ENCODE peak calls at places on chromosomes 5 and 9, in nine cellular contexts. U is left lung; Z is right cardiac atrium; A is right lobe of liver; B is CD8-positive, alpha-beta T cell; O is Peyer's patch; Q is heart left ventricle; T is HCT116; H is adrenal gland. X is an unnamed sample.
A peak's percentile ranks its signal among the peaks of the same experiment; 100 is the strongest.

GRCh38 chr5:118558871-118559270 is 429.5 kb downstream of the DTWD2 start:
- DNase-seq in U (no peak), Z (no peak), A (no peak), B (no peak), O (no peak), Q (no peak), T (no peak), H (no peak), X (no peak)

GRCh38 chr5:158621381-158621780 is 478.3 kb downstream of the EBF1 start:
- DNase-seq in U (no peak), Z (no peak), A (no peak), B (no peak), O (no peak), Q (no peak), T (no peak), H (no peak), X (no peak)

GRCh38 chr9:17906204-17906840 is 327.5 kb downstream of the SH3GL2 start:
- DNase-seq in U (no peak), Z (peak; percentile 76), A (peak; percentile 51), B (no peak), O (no peak), Q (no peak), T (no peak), H (no peak), X (no peak)

GRCh38 chr9:18906656-18907395 is 126.2 kb downstream of the SAXO1 start:
- DNase-seq in U (no peak), Z (no peak), A (no peak), B (no peak), O (no peak), Q (no peak), T (no peak), H (no peak), X (no peak)

GRCh38 chr5:125198270-125198974 is 452.0 kb upstream of the ZNF608 start:
- DNase-seq in U (peak; percentile 53), Z (peak; percentile 88), A (peak; percentile 58), B (no peak), O (peak; percentile 26), Q (peak; percentile 91), T (no peak), H (peak; percentile 93), X (no peak)

GRCh38 chr5:135824541-135825041 is 9.9 kb upstream of the SLC25A48 start:
- DNase-seq in U (no peak), Z (no peak), A (no peak), B (no peak), O (no peak), Q (no peak), T (no peak), H (no peak), X (no peak)

GRCh38 chr9:115596743-115597080 is 478.8 kb upstream of the TNC start:
- DNase-seq in U (no peak), Z (no peak), A (no peak), B (no peak), O (no peak), Q (no peak), T (no peak), H (no peak), X (no peak)

GRCh38 chr9:4620046-4620765 is 41.9 kb upstream of the PLPP6 start:
- DNase-seq in U (no peak), Z (no peak), A (no peak), B (no peak), O (no peak), Q (no peak), T (no peak), H (no peak), X (peak; percentile 25)

GRCh38 chr9:124258765-124259272 is 1.1 kb downstream of the NEK6 start:
- DNase-seq in U (no peak), Z (peak; percentile 73), A (no peak), B (no peak), O (no peak), Q (no peak), T (no peak), H (no peak), X (no peak)

GRCh38 chr5:133382661-133383579 is 229.4 kb downstream of the FSTL4 start:
- DNase-seq in U (no peak), Z (no peak), A (no peak), B (no peak), O (no peak), Q (no peak), T (no peak), H (no peak), X (no peak)

GRCh38 chr5:75091597-75091996 is 39.2 kb upstream of the GCNT4 start:
- DNase-seq in U (no peak), Z (no peak), A (no peak), B (no peak), O (no peak), Q (no peak), T (no peak), H (no peak), X (no peak)

GRCh38 chr9:130499804-130500263 is 55.1 kb downstream of the ASS1 start:
- DNase-seq in U (no peak), Z (no peak), A (peak; percentile 81), B (no peak), O (no peak), Q (peak; percentile 47), T (peak; percentile 68), H (peak; percentile 55), X (no peak)

GRCh38 chr5:139404484-139404840 is 573 bp upstream of the SPATA24 start:
- DNase-seq in U (no peak), Z (no peak), A (no peak), B (no peak), O (no peak), Q (no peak), T (no peak), H (no peak), X (no peak)

DNA sequence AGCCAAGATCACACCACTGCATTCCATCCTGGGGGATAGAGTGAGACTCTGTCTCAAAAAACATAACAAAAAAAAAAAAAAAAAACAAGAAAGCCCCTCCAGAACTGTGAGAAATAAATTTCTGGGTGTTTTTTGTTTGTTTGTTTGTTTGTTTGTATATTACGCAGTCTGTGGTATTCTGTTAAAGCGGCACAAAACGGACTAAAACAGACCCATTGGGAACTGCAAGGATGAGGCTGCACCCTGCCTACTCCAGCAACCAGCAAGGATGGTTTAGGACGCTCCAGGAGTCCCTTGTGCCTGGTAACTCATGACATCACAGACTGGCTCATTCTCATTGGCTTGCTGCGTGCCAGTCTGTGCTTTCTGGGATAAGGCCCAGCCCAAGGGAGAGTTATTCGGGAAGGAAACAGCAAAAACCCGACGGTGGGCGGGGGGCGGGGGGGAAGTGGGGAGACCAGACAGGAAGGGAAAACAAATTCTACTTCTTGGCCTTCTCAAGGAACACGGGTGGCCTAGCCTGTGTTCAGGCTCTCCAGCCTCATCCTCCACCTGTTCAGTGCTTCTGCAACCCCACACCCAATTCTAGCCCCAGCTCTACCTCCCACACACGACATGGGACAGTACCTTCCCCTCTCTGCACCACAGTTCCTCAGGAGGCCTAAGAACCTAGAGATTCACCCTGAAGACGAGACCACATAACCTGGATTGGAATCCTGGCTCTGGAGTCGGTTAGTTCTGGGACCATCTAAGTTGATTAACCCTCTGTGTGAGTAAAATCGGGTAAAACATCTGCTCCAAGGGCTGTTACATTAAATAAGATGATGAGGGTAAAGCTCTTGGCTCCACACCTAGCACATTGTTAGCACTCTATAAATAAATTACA is 2.8 kb downstream of the CD74 start:
- DNase-seq in U (peak; percentile 88), Z (peak; percentile 85), A (peak; percentile 81), B (peak; percentile 35), O (peak; percentile 77), Q (peak; percentile 85), T (peak; percentile 81), H (peak; percentile 96), X (peak; percentile 26)
- H3K4me3 ChIP-seq in U (peak overlapping the region; percentile 60), Z (peak overlapping the region; percentile 39), A (peak overlapping the region; percentile 40), B (peak overlapping the region; percentile 88), O (peak overlapping the region; percentile 65), Q (peak overlapping the region; percentile 82), T (peak overlapping the region; percentile 19), H (no peak overlapping the region), X (peak overlapping the region; percentile 96)

GRCh38 chr9:111904889-111905288 is 8.3 kb downstream of the UGCG start:
- DNase-seq in U (no peak), Z (no peak), A (no peak), B (no peak), O (no peak), Q (no peak), T (no peak), H (no peak), X (no peak)
- H3K4me1 ChIP-seq in U (peaks cover 94% of the 10 kb centered on the region), Z (peaks cover 14% of the 10 kb centered on the region), A (no peaks in the 10 kb centered on the region), B (peaks cover 54% of the 10 kb centered on the region), O (peaks cover 14% of the 10 kb centered on the region), Q (peaks cover 36% of the 10 kb centered on the region), T (peaks cover 25% of the 10 kb centered on the region), H (peaks cover 45% of the 10 kb centered on the region), X (peaks cover 74% of the 10 kb centered on the region)

GRCh38 chr9:88993327-88993726 is 2.1 kb downstream of the S1PR3 start:
- DNase-seq in U (no peak), Z (no peak), A (peak; percentile 74), B (no peak), O (no peak), Q (no peak), T (no peak), H (peak; percentile 40), X (no peak)
- H3K4me3 ChIP-seq in U (peak overlapping the region; percentile 64), Z (peak overlapping the region; percentile 83), A (no peak overlapping the region), B (no peak overlapping the region), O (no peak overlapping the region), Q (peak overlapping the region; percentile 72), T (no peak overlapping the region), H (no peak overlapping the region), X (no peak overlapping the region)

DNA sequence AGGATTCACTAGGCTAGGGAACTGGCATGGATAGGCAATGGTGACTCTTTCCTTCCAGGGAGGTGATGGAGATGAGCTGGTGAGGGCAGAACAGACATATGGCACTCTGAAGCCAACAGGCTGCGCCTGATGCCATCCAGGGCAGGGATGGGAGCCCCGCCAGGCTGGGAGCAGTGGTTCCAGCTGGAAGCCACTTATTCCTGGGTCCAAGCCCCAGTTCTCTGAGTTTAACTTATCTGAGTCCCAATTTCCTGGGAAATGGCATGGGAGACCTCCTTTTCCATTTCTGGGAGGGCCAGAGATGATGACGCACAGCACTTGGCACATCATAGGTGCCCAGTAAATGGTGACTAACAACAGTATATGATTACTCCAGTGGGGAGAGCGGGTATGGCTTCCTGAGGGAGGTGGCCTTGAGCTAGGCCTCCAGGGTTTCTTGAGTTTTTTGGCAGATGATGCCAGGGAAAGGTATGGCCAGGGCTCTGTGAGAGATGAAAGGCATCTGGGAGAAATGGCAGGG is 7.2 kb downstream of the PDGFRB start:
- DNase-seq in U (no peak), Z (no peak), A (no peak), B (no peak), O (no peak), Q (no peak), T (no peak), H (no peak), X (no peak)
- H3K4me1 ChIP-seq in U (peaks cover 19% of the 10 kb centered on the region), Z (peaks cover 5% of the 10 kb centered on the region), A (no peaks in the 10 kb centered on the region), B (no peaks in the 10 kb centered on the region), O (no peaks in the 10 kb centered on the region), Q (no peaks in the 10 kb centered on the region), T (no peaks in the 10 kb centered on the region), H (peaks cover 7% of the 10 kb centered on the region), X (no peaks in the 10 kb centered on the region)